ENCODE peak calls at places on chromosome 3, in four cellular contexts. B is CD4-positive, CD25-positive, alpha-beta regulatory T cell; V is A673; Y is PC-9. M is an unnamed sample.

GRCh38 chr3:141401584-141402475 is 33.5 kb downstream of the ZBTB38 start:
- DNase-seq in B (peak; percentile 63), V (peak; percentile 45), Y (peak; percentile 31), M (peak; percentile 43)

GRCh38 chr3:100492810-100493140 is 356 bp downstream of the TMEM45A start:
- DNase-seq in B (no peak), V (no peak), Y (no peak), M (no peak)

GRCh38 chr3:77324115-77324514 is 284.2 kb downstream of the ROBO2 start:
- DNase-seq in B (no peak), V (no peak), Y (no peak), M (no peak)

GRCh38 chr3:150404023-150404422 is 4.1 kb upstream of the TSC22D2 start:
- DNase-seq in B (no peak), V (no peak), Y (no peak), M (no peak)

GRCh38 chr3:113747719-113748046 is 848 bp downstream of the ATP6V1A start:
- DNase-seq in B (no peak), V (no peak), Y (no peak), M (no peak)

GRCh38 chr3:138184994-138185393 is 2.1 kb upstream of the ARMC8 start:
- DNase-seq in B (no peak), V (no peak), Y (peak; percentile 19), M (no peak)

GRCh38 chr3:195255176-195255500 is 15.8 kb downstream of the XXYLT1 start:
- DNase-seq in B (no peak), V (no peak), Y (no peak), M (no peak)

GRCh38 chr3:124669470-124669869 is 60.8 kb upstream of the UMPS start:
- DNase-seq in B (no peak), V (no peak), Y (no peak), M (no peak)

GRCh38 chr3:133712017-133712416 is 34.2 kb upstream of the TF start:
- DNase-seq in B (no peak), V (no peak), Y (no peak), M (no peak)

GRCh38 chr3:154214320-154214719 is 93.1 kb downstream of the ARHGEF26 start:
- DNase-seq in B (no peak), V (no peak), Y (no peak), M (no peak)

GRCh38 chr3:160169139-160169830 is 55.9 kb upstream of the C3orf80 start:
- DNase-seq in B (no peak), V (no peak), Y (no peak), M (no peak)

GRCh38 chr3:107198522-107199271 is 178.5 kb upstream of the CCDC54 start:
- DNase-seq in B (no peak), V (no peak), Y (no peak), M (no peak)
- H3K4me3 ChIP-seq in B (no peak overlapping the region), V (no peak overlapping the region), Y (no peak overlapping the region), M (no peak overlapping the region)

GRCh38 chr3:101829066-101829830 is 20.1 kb upstream of the NFKBIZ start:
- DNase-seq in B (peak; percentile 53), V (no peak), Y (no peak), M (no peak)
- H3K27ac ChIP-seq in B (peak overlapping the region; percentile 94), V (no peak overlapping the region), Y (no peak overlapping the region), M (peak overlapping the region; percentile 72)

GRCh38 chr3:49054344-49054862 is 25.2 kb upstream of the IMPDH2 start:
- DNase-seq in B (no peak), V (no peak), Y (no peak), M (no peak)

GRCh38 chr3:49058011-49058410 is 28.8 kb upstream of the IMPDH2 start:
- DNase-seq in B (no peak), V (no peak), Y (no peak), M (no peak)

GRCh38 chr3:49057268-49057667 is 28.1 kb upstream of the IMPDH2 start:
- DNase-seq in B (no peak), V (no peak), Y (no peak), M (no peak)

DNA sequence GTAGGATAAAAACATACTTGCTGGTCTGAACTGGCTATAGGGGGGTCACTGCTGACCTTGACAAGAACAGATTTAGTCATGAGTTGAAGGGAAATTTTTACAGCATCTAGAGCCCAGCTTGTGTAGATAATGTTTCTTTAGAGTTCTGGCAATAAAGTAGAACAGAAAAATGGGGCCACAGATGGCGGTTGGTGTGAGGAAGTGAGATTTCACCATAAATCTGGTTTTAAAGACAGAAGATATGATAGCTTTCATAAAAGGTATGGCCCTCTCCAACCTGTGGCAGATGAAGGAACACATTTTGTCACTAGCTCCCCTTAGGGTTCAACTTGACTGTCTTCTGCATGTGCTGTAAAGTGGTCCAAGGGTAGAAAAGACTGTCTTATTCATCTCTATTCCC is 24.3 kb upstream of the IMPDH2 start:
- DNase-seq in B (no peak), V (no peak), Y (no peak), M (no peak)
- H3K36me3 ChIP-seq in B (peaks cover 54% of the 10 kb centered on the region), V (peaks cover 16% of the 10 kb centered on the region), Y (no peaks in the 10 kb centered on the region), M (peaks cover 32% of the 10 kb centered on the region)

GRCh38 chr3:46411271-46411670 is 4.2 kb downstream of the CCRL2 start:
- DNase-seq in B (no peak), V (no peak), Y (no peak), M (no peak)

GRCh38 chr3:46408853-46409252 is 1.8 kb downstream of the CCRL2 start:
- DNase-seq in B (no peak), V (no peak), Y (no peak), M (no peak)

GRCh38 chr3:46407976-46408375 is 917 bp downstream of the CCRL2 start:
- DNase-seq in B (peak; percentile 17), V (no peak), Y (no peak), M (no peak)

GRCh38 chr3:46410669-46411068 is 3.6 kb downstream of the CCRL2 start:
- DNase-seq in B (no peak), V (no peak), Y (no peak), M (no peak)

GRCh38 chr3:46409735-46410489 is 2.9 kb downstream of the CCRL2 start:
- DNase-seq in B (peak; percentile 35), V (no peak), Y (no peak), M (no peak)
- H3K4me3 ChIP-seq in B (no peak overlapping the region), V (no peak overlapping the region), Y (peak overlapping the region; percentile 35), M (no peak overlapping the region)

GRCh38 chr3:45008117-45008516 is 18.0 kb upstream of the CLEC3B start:
- DNase-seq in B (no peak), V (no peak), Y (no peak), M (no peak)

GRCh38 chr3:45010718-45011355 is 15.3 kb upstream of the CLEC3B start:
- DNase-seq in B (no peak), V (no peak), Y (no peak), M (no peak)

GRCh38 chr3:45012577-45012976 is 13.5 kb upstream of the CLEC3B start:
- DNase-seq in B (no peak), V (no peak), Y (no peak), M (no peak)

GRCh38 chr3:45009868-45010267 is 16.2 kb upstream of the CLEC3B start:
- DNase-seq in B (no peak), V (no peak), Y (no peak), M (no peak)

DNA sequence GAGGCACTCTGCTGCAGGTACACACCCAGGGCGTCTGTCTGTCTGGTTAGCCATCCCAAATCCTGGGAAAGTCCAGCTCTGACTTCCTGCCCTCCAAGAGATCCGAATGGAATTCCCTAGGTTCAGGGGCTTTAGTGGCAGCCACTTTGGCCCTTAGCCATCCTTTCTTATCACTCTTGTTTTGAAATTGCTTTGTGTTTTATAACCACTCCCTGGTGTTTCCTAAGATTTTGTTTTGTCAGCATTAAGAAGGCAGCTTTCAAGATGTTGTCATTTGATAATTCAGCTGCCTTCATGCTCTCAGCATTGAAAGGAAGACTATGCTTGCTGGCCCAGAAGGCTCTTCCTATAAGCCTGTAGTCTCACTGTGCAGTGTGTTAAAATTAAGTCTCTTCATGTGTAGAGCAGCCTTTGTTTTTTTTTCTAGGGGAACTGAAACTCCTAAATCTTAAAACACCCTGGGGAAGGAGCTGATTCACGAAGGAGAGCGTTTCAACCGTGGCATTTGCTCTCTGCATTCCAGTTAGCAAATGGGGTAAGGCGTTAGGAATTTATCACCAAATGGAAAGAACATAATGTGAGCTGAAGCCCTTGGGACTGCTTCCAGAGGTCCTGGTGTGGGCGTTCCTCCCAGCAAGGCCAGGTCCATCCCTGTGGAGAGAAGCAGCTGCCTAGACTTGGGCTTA is 14.2 kb upstream of the CLEC3B start:
- DNase-seq in B (peak; percentile 48), V (peak; percentile 67), Y (no peak), M (no peak)
- H3K27ac ChIP-seq in B (no peak overlapping the region), V (peak overlapping the region; percentile 67), Y (no peak overlapping the region), M (no peak overlapping the region)

GRCh38 chr3:51401639-51402166 is 10.6 kb downstream of the RBM15B start:
- DNase-seq in B (no peak), V (no peak), Y (no peak), M (no peak)
- H3K36me3 ChIP-seq in B (peaks cover 76% of the 10 kb centered on the region), V (no peaks in the 10 kb centered on the region), Y (no peaks in the 10 kb centered on the region), M (peaks cover 48% of the 10 kb centered on the region)

GRCh38 chr3:14886101-14886500 is 61.3 kb upstream of the NR2C2 start:
- DNase-seq in B (no peak), V (no peak), Y (no peak), M (no peak)
- H3K4me3 ChIP-seq in B (no peak overlapping the region), V (no peak overlapping the region), Y (no peak overlapping the region), M (no peak overlapping the region)